ENCODE peak calls at places on chromosomes 13 and 19, in ten cellular contexts. One of them, this sample, is unnamed. For H3K36me3 and H3K4me1, the result is how much of the 10 kb centered on the place peaks cover.

GRCh38 chr19:7417671-7418324 is 69.1 kb downstream of the ARHGEF18 start:
- DNase-seq in ovary: no peak
- DNase-seq in spleen: no peak
- DNase-seq in right atrium auricular region: no peak
- DNase-seq in adrenal gland: no peak
- DNase-seq in left lung: no peak
- DNase-seq in CD8-positive, alpha-beta memory T cell: no peak
- DNase-seq in esophagus squamous epithelium: no peak
- DNase-seq in thoracic aorta: no peak
- DNase-seq in transverse colon: no peak
- DNase-seq in this sample: no peak

GRCh38 chr13:114130708-114131580 is 1.5 kb downstream of the RASA3 start:
- DNase-seq in ovary: no peak
- DNase-seq in spleen: peak
- DNase-seq in right atrium auricular region: peak
- DNase-seq in adrenal gland: no peak
- DNase-seq in left lung: peak
- DNase-seq in CD8-positive, alpha-beta memory T cell: peak
- DNase-seq in esophagus squamous epithelium: no peak
- DNase-seq in thoracic aorta: peak
- DNase-seq in transverse colon: peak
- DNase-seq in this sample: peak

GRCh38 chr19:40445945-40446784 is 2.0 kb upstream of the SERTAD3 start:
- DNase-seq in ovary: no peak
- DNase-seq in spleen: no peak
- DNase-seq in right atrium auricular region: no peak
- DNase-seq in adrenal gland: no peak
- DNase-seq in left lung: no peak
- DNase-seq in CD8-positive, alpha-beta memory T cell: no peak
- DNase-seq in esophagus squamous epithelium: no peak
- DNase-seq in thoracic aorta: no peak
- DNase-seq in transverse colon: peak
- DNase-seq in this sample: no peak

GRCh38 chr13:48192536-48192935 is 40.5 kb upstream of the ITM2B start:
- DNase-seq in ovary: no peak
- DNase-seq in spleen: no peak
- DNase-seq in right atrium auricular region: no peak
- DNase-seq in adrenal gland: no peak
- DNase-seq in left lung: no peak
- DNase-seq in CD8-positive, alpha-beta memory T cell: no peak
- DNase-seq in esophagus squamous epithelium: no peak
- DNase-seq in thoracic aorta: no peak
- DNase-seq in transverse colon: no peak
- DNase-seq in this sample: no peak

GRCh38 chr19:32238076-32238475 is 107.3 kb upstream of the ZNF507 start:
- DNase-seq in ovary: no peak
- DNase-seq in spleen: no peak
- DNase-seq in right atrium auricular region: peak
- DNase-seq in adrenal gland: no peak
- DNase-seq in left lung: no peak
- DNase-seq in CD8-positive, alpha-beta memory T cell: no peak
- DNase-seq in esophagus squamous epithelium: no peak
- DNase-seq in thoracic aorta: no peak
- DNase-seq in transverse colon: no peak
- DNase-seq in this sample: no peak

GRCh38 chr13:33441015-33441414 is 155.5 kb upstream of the STARD13 start:
- DNase-seq in ovary: no peak
- DNase-seq in spleen: no peak
- DNase-seq in right atrium auricular region: no peak
- DNase-seq in adrenal gland: no peak
- DNase-seq in left lung: no peak
- DNase-seq in CD8-positive, alpha-beta memory T cell: no peak
- DNase-seq in esophagus squamous epithelium: no peak
- DNase-seq in thoracic aorta: no peak
- DNase-seq in transverse colon: peak
- DNase-seq in this sample: no peak

GRCh38 chr19:35977446-35978222 is 17.4 kb upstream of the SDHAF1 start:
- DNase-seq in ovary: no peak
- DNase-seq in spleen: no peak
- DNase-seq in right atrium auricular region: no peak
- DNase-seq in adrenal gland: no peak
- DNase-seq in left lung: peak
- DNase-seq in CD8-positive, alpha-beta memory T cell: no peak
- DNase-seq in esophagus squamous epithelium: no peak
- DNase-seq in thoracic aorta: no peak
- DNase-seq in transverse colon: no peak
- DNase-seq in this sample: no peak

GRCh38 chr19:47225746-47226425 is 5.1 kb downstream of the BBC3 start:
- DNase-seq in ovary: peak
- DNase-seq in spleen: peak
- DNase-seq in right atrium auricular region: peak
- DNase-seq in adrenal gland: peak
- DNase-seq in left lung: peak
- DNase-seq in CD8-positive, alpha-beta memory T cell: peak
- DNase-seq in esophagus squamous epithelium: no peak
- DNase-seq in thoracic aorta: peak
- DNase-seq in transverse colon: peak
- DNase-seq in this sample: peak

GRCh38 chr13:65090191-65090590 is 2139.9 kb downstream of the PCDH9 start:
- DNase-seq in ovary: no peak
- DNase-seq in spleen: no peak
- DNase-seq in right atrium auricular region: no peak
- DNase-seq in adrenal gland: no peak
- DNase-seq in left lung: no peak
- DNase-seq in CD8-positive, alpha-beta memory T cell: no peak
- DNase-seq in esophagus squamous epithelium: no peak
- DNase-seq in thoracic aorta: no peak
- DNase-seq in transverse colon: no peak
- DNase-seq in this sample: no peak

GRCh38 chr13:95239293-95239692 is 62.0 kb downstream of the ABCC4 start:
- DNase-seq in ovary: no peak
- DNase-seq in spleen: no peak
- DNase-seq in right atrium auricular region: no peak
- DNase-seq in adrenal gland: no peak
- DNase-seq in left lung: no peak
- DNase-seq in CD8-positive, alpha-beta memory T cell: no peak
- DNase-seq in esophagus squamous epithelium: no peak
- DNase-seq in thoracic aorta: no peak
- DNase-seq in transverse colon: no peak
- DNase-seq in this sample: no peak

GRCh38 chr13:36158606-36159005 is 27.4 kb upstream of the DCLK1 start:
- DNase-seq in ovary: no peak
- DNase-seq in spleen: no peak
- DNase-seq in right atrium auricular region: no peak
- DNase-seq in adrenal gland: no peak
- DNase-seq in left lung: no peak
- DNase-seq in CD8-positive, alpha-beta memory T cell: no peak
- DNase-seq in esophagus squamous epithelium: no peak
- DNase-seq in thoracic aorta: no peak
- DNase-seq in transverse colon: no peak
- DNase-seq in this sample: no peak

GRCh38 chr13:110396913-110397379 is 89.9 kb downstream of the COL4A2 start:
- DNase-seq in ovary: peak
- DNase-seq in spleen: no peak
- DNase-seq in right atrium auricular region: peak
- DNase-seq in adrenal gland: peak
- DNase-seq in left lung: no peak
- DNase-seq in CD8-positive, alpha-beta memory T cell: no peak
- DNase-seq in esophagus squamous epithelium: no peak
- DNase-seq in thoracic aorta: peak
- DNase-seq in transverse colon: peak
- DNase-seq in this sample: peak

GRCh38 chr19:6692027-6692426 is 22.1 kb upstream of the TNFSF14 start:
- DNase-seq in ovary: no peak
- DNase-seq in spleen: peak
- DNase-seq in right atrium auricular region: no peak
- DNase-seq in adrenal gland: no peak
- DNase-seq in left lung: no peak
- DNase-seq in CD8-positive, alpha-beta memory T cell: no peak
- DNase-seq in esophagus squamous epithelium: no peak
- DNase-seq in thoracic aorta: no peak
- DNase-seq in transverse colon: no peak
- DNase-seq in this sample: no peak

GRCh38 chr13:63351081-63351480 is 1935.4 kb upstream of the PCDH20 start:
- DNase-seq in ovary: no peak
- DNase-seq in spleen: no peak
- DNase-seq in right atrium auricular region: no peak
- DNase-seq in adrenal gland: no peak
- DNase-seq in left lung: no peak
- DNase-seq in CD8-positive, alpha-beta memory T cell: no peak
- DNase-seq in esophagus squamous epithelium: no peak
- DNase-seq in thoracic aorta: no peak
- DNase-seq in transverse colon: no peak
- DNase-seq in this sample: no peak

GRCh38 chr19:47157455-47158321 is 27.1 kb downstream of the SAE1 start:
- DNase-seq in ovary: no peak
- DNase-seq in spleen: peak
- DNase-seq in right atrium auricular region: peak
- DNase-seq in adrenal gland: peak
- DNase-seq in left lung: no peak
- DNase-seq in CD8-positive, alpha-beta memory T cell: peak
- DNase-seq in esophagus squamous epithelium: no peak
- DNase-seq in thoracic aorta: peak
- DNase-seq in transverse colon: peak
- DNase-seq in this sample: no peak

DNA sequence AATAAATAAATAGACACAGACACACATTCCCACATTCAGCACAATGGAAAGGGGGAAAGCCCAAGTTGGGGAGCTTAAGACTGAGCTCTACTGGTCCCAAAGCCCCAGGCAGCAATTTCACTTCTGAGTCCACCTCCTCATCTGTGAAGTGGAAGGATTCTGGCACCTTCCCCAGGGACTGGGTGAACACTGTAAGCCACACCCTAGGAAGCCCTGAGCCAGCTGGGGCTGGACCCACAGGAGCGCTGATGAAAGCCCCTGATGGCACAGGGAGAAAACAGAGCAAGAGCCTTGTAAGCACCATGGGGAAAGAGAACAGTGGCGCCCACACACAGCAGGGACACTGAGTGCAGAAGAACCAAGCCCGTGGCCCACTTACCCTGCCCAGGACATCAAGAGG is 37.8 kb downstream of the EPS15L1 start:
- DNase-seq in ovary: no peak
- DNase-seq in spleen: no peak
- DNase-seq in right atrium auricular region: no peak
- DNase-seq in adrenal gland: no peak
- DNase-seq in left lung: no peak
- DNase-seq in CD8-positive, alpha-beta memory T cell: no peak
- DNase-seq in esophagus squamous epithelium: no peak
- DNase-seq in thoracic aorta: no peak
- DNase-seq in transverse colon: no peak
- DNase-seq in this sample: no peak
- H3K36me3 ChIP-seq in ovary: under half
- H3K36me3 ChIP-seq in spleen: under half
- H3K36me3 ChIP-seq in right atrium auricular region: half or more
- H3K36me3 ChIP-seq in adrenal gland: under half
- H3K36me3 ChIP-seq in left lung: under half
- H3K36me3 ChIP-seq in CD8-positive, alpha-beta memory T cell: under half
- H3K36me3 ChIP-seq in esophagus squamous epithelium: under half
- H3K36me3 ChIP-seq in thoracic aorta: under half
- H3K36me3 ChIP-seq in transverse colon: under half
- H3K36me3 ChIP-seq in this sample: half or more

DNA sequence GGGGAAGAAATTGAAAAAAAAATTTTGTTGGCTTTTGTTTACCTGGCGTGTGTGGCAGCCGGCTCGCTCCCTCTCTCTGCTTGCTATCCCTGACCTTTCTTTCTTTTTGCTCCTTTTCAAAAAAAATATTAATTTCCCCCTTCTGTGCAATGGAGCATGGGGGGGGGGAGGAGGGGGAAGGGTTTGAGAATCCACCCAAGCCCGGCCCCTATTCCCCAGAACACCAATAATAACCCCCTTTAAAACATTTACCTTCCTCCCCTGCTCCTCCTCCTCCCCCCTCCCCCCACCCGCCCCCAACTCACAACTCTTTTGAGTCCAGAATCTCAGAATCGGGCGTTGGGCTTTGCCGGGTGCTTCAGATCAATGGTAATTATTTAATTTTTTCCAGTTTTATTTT is 28.4 kb downstream of the NFIX start:
- DNase-seq in ovary: no peak
- DNase-seq in spleen: no peak
- DNase-seq in right atrium auricular region: no peak
- DNase-seq in adrenal gland: no peak
- DNase-seq in left lung: no peak
- DNase-seq in CD8-positive, alpha-beta memory T cell: no peak
- DNase-seq in esophagus squamous epithelium: no peak
- DNase-seq in thoracic aorta: no peak
- DNase-seq in transverse colon: no peak
- DNase-seq in this sample: no peak
- H3K4me1 ChIP-seq in ovary: under half
- H3K4me1 ChIP-seq in spleen: half or more
- H3K4me1 ChIP-seq in right atrium auricular region: half or more
- H3K4me1 ChIP-seq in adrenal gland: under half
- H3K4me1 ChIP-seq in left lung: half or more
- H3K4me1 ChIP-seq in CD8-positive, alpha-beta memory T cell: under half
- H3K4me1 ChIP-seq in esophagus squamous epithelium: under half
- H3K4me1 ChIP-seq in thoracic aorta: half or more
- H3K4me1 ChIP-seq in transverse colon: half or more
- H3K4me1 ChIP-seq in this sample: under half

DNA sequence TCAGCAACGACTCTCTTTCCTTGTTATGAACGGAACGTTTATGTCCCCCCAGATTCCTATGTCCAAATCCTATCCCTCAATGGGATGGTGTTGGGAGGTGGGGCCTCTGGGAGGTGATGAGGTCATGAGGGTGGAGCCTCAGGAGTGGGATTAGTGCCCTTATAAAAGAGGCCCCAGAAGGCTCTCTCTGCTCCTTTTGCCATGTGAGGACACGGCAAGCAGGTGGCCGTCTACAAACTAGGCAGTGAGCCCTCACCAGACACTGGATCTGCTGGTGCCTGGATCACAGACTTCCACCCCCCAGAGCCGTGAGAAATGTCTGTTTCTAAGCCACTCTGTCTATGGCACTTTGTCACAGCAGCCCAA is 53.2 kb downstream of the EPS15L1 start:
- DNase-seq in ovary: no peak
- DNase-seq in spleen: no peak
- DNase-seq in right atrium auricular region: no peak
- DNase-seq in adrenal gland: no peak
- DNase-seq in left lung: no peak
- DNase-seq in CD8-positive, alpha-beta memory T cell: no peak
- DNase-seq in esophagus squamous epithelium: no peak
- DNase-seq in thoracic aorta: no peak
- DNase-seq in transverse colon: no peak
- DNase-seq in this sample: no peak
- H3K36me3 ChIP-seq in ovary: under half
- H3K36me3 ChIP-seq in spleen: half or more
- H3K36me3 ChIP-seq in right atrium auricular region: half or more
- H3K36me3 ChIP-seq in adrenal gland: under half
- H3K36me3 ChIP-seq in left lung: under half
- H3K36me3 ChIP-seq in CD8-positive, alpha-beta memory T cell: under half
- H3K36me3 ChIP-seq in esophagus squamous epithelium: under half
- H3K36me3 ChIP-seq in thoracic aorta: half or more
- H3K36me3 ChIP-seq in transverse colon: under half
- H3K36me3 ChIP-seq in this sample: half or more

DNA sequence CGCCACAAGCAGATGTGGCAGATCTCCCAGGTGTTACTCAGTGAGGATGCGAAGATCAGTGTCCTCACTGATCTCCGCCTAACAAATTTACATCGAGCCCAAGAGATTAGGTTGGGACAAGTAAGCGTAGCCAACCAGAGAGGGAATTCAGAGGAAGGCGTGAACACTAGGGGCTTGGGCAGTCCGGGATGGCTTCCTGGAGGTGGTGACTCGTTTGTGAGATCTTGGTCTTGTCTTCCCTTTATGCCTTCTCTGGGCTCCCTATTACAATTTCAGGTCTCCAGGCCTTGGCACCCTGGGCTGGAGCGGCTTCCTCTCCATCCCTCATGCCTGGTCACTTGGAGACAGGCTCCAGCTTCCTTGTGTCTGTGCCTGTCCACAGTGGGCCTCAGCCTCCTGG is 6.2 kb downstream of the SF3A2 start:
- DNase-seq in ovary: no peak
- DNase-seq in spleen: no peak
- DNase-seq in right atrium auricular region: no peak
- DNase-seq in adrenal gland: no peak
- DNase-seq in left lung: no peak
- DNase-seq in CD8-positive, alpha-beta memory T cell: no peak
- DNase-seq in esophagus squamous epithelium: no peak
- DNase-seq in thoracic aorta: no peak
- DNase-seq in transverse colon: no peak
- DNase-seq in this sample: no peak
- H3K4me1 ChIP-seq in ovary: under half
- H3K4me1 ChIP-seq in spleen: half or more
- H3K4me1 ChIP-seq in right atrium auricular region: half or more
- H3K4me1 ChIP-seq in adrenal gland: under half
- H3K4me1 ChIP-seq in left lung: half or more
- H3K4me1 ChIP-seq in CD8-positive, alpha-beta memory T cell: half or more
- H3K4me1 ChIP-seq in esophagus squamous epithelium: under half
- H3K4me1 ChIP-seq in thoracic aorta: half or more
- H3K4me1 ChIP-seq in transverse colon: half or more
- H3K4me1 ChIP-seq in this sample: half or more

This sample was measured in tibial artery.